ENCODE peak calls at places on chromosomes 16 and 17, in seven cellular contexts. Y is T-helper 1 cell; K is stimulated activated CD4-positive, alpha-beta T cell treated with anti-CD3 and anti-CD28 coated beads, Interleukin-1b, Interleukin-23, amount 100 ng/mL, for 1 hour; U is HTR-8/SVneo; L is T-helper 17 cell; C is tibial nerve; H is head of caudate nucleus. W is an unnamed sample.

GRCh38 chr17:16491703-16492612 is at the start of gene LRRC75A:
- DNase-seq in L (peak), K (peak), C (no peak), Y (peak), U (peak), H (peak), W (no peak)

GRCh38 chr17:65749479-65749878 is 188.0 kb upstream of the AXIN2 start:
- DNase-seq in K (no peak), U (no peak), H (no peak), L (no peak), C (no peak), Y (no peak), W (no peak)

GRCh38 chr17:60087882-60088669 is 9.4 kb upstream of the HEATR6 start:
- DNase-seq in L (no peak), K (no peak), Y (no peak), H (no peak), C (no peak), U (peak), W (no peak)

GRCh38 chr16:75267631-75268264 is 16.3 kb upstream of the BCAR1 start:
- DNase-seq in K (no peak), H (peak), Y (no peak), C (no peak), U (peak), L (no peak), W (peak)

GRCh38 chr17:230371-230770 is 48.9 kb upstream of the DOC2B start:
- DNase-seq in K (no peak), Y (no peak), C (no peak), H (no peak), L (no peak), U (no peak), W (no peak)

GRCh38 chr17:40354191-40355122 is 10.1 kb downstream of the GJD3 start:
- DNase-seq in H (no peak), Y (no peak), L (no peak), U (no peak), K (no peak), C (no peak), W (no peak)

GRCh38 chr16:22671301-22672076 is 142.5 kb upstream of the HS3ST2 start:
- DNase-seq in Y (no peak), U (no peak), H (no peak), C (no peak), K (no peak), L (no peak), W (peak)

GRCh38 chr16:71895679-71896385 is 501 bp downstream of the IST1 start:
- DNase-seq in K (peak), C (peak), Y (peak), H (no peak), L (peak), U (peak), W (no peak)